ENCODE peak calls at places on chromosome 15, in six cellular contexts. R, I, H, F, W and N are unnamed samples.

GRCh38 chr15:60821462-60822061 is 342.6 kb upstream of the ICE2 start:
- DNase-seq in R (no peak), F (no peak), W (no peak), H (no peak), I (no peak), N (no peak)

GRCh38 chr15:67144609-67145306 is 79.4 kb downstream of the SMAD3 start:
- DNase-seq in I (no peak), F (no peak), W (peak; percentile 78), H (peak; percentile 96), R (no peak), N (no peak)

GRCh38 chr15:58182460-58183163 is 44.4 kb downstream of the AQP9 start:
- DNase-seq in W (peak; percentile 83), R (peak; percentile 79), F (peak; percentile 41), I (no peak), H (peak; percentile 73), N (peak; percentile 42)

GRCh38 chr15:68426149-68426548 is 5.8 kb downstream of the ITGA11 start:
- DNase-seq in F (no peak), H (no peak), R (no peak), W (no peak), I (no peak), N (no peak)

GRCh38 chr15:92906563-92907081 is 6.5 kb downstream of the CHD2 start:
- DNase-seq in R (no peak), I (no peak), F (no peak), W (no peak), H (no peak), N (no peak)

GRCh38 chr15:95669146-95669922 is 661.2 kb upstream of the NR2F2 start:
- DNase-seq in H (peak; percentile 18), W (peak; percentile 12), R (peak; percentile 25), I (no peak), F (no peak), N (no peak)

GRCh38 chr15:95174281-95174680 is 942.9 kb downstream of the MCTP2 start:
- DNase-seq in W (no peak), I (no peak), R (peak; percentile 34), F (no peak), H (peak; percentile 38), N (no peak)

GRCh38 chr15:60945196-60945595 is 283.9 kb downstream of the RORA start:
- DNase-seq in H (peak; percentile 43), I (no peak), F (peak; percentile 64), W (no peak), R (no peak), N (peak; percentile 13)

GRCh38 chr15:95563634-95564033 is 766.9 kb upstream of the NR2F2 start:
- DNase-seq in R (no peak), H (no peak), W (no peak), F (no peak), I (no peak), N (no peak)

GRCh38 chr15:40320931-40321371 is 2.5 kb upstream of the INAFM2 start:
- DNase-seq in R (peak; percentile 78), W (peak; percentile 89), F (no peak), I (no peak), H (peak; percentile 76), N (peak; percentile 41)

GRCh38 chr15:101559938-101560337 is 70.4 kb upstream of the PCSK6 start:
- DNase-seq in H (peak; percentile 3), I (no peak), F (no peak), R (no peak), W (no peak), N (no peak)

GRCh38 chr15:66701422-66702034 is 508 bp upstream of the SMAD6 start:
- DNase-seq in F (peak; percentile 64), R (peak; percentile 77), W (peak; percentile 53), H (no peak), I (no peak), N (no peak)

GRCh38 chr15:35657679-35658201 is 111.8 kb upstream of the DPH6 start:
- DNase-seq in R (peak; percentile 3), H (peak; percentile 16), W (no peak), F (no peak), I (no peak), N (no peak)

GRCh38 chr15:65952425-65953053 is 83.2 kb downstream of the RAB11A start:
- DNase-seq in F (no peak), R (peak; percentile 86), W (peak; percentile 88), H (peak; percentile 81), I (no peak), N (no peak)

GRCh38 chr15:31274496-31275330 is 51.9 kb upstream of the KLF13 start:
- DNase-seq in W (no peak), I (no peak), F (no peak), H (peak; percentile 57), R (peak; percentile 0), N (no peak)

GRCh38 chr15:76312540-76313174 is 1.4 kb upstream of the ETFA start:
- DNase-seq in F (no peak), H (no peak), R (no peak), I (no peak), W (no peak), N (no peak)

GRCh38 chr15:82944840-82945239 is 7.7 kb downstream of the HOMER2 start:
- DNase-seq in W (no peak), I (no peak), H (no peak), R (no peak), F (no peak), N (no peak)

DNA sequence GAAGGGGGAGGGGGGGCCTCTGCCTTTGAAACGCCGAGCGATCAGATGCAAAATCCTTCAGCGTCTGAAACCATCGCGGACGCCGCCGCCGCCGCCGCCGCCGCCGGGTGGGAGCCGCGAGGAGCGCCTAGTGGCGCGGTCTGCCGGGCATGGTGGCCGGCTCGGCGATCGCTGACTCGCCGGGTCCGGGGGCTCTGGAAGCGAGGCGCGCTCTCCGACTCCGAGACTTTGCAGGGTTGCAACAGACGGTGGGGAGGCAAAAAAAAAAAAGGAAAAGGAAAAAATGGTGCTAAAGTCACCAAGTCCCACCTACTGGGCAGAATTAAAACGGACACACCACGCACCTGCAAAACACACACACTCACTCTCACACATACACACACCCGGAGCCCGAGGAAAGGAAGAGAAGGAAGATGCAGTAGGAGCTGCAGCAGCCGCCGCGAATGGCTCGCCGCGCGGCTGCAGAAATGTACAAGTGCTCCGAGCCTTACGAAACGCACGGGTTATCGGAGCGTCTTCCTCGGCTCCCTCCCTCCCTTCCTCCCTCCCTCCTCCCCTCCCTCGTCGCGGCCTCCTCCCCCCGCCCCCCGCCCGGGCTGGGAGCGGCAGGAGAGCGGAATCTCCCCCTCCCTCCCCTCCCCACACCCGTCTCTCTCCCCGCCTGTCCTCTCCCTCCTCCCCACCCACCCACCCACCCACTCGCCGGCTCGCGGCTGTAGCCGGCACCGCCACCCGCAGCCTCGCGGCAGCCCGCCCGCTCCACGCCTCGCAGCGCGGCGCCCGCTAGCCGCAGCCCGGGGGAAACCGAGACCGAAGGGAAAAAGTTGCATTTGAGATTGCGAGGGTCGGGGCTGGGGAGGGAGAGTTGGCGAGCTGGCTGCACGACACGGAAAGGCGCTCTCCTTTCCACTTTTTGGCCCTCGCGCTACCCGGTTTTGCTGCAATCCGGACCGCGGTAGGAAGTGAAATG is at the start of gene NTRK3:
- DNase-seq in R (peak; percentile 76), H (peak; percentile 57), I (no peak), W (peak; percentile 78), F (no peak), N (no peak)
- H3K27ac ChIP-seq in R (no peak within 1 kb of the TSS), H (no peak within 1 kb of the TSS), I (no peak within 1 kb of the TSS), W (no peak within 1 kb of the TSS), F (no peak within 1 kb of the TSS), N (peak within 1 kb of the TSS; percentile 46)

GRCh38 chr15:51841401-51842040 is 12.1 kb downstream of the TMOD3 start:
- DNase-seq in R (no peak), W (no peak), H (no peak), F (no peak), I (no peak), N (no peak)
- H3K27ac ChIP-seq in R (no peak overlapping the region), W (no peak overlapping the region), H (no peak overlapping the region), F (no peak overlapping the region), I (no peak overlapping the region), N (no peak overlapping the region)

GRCh38 chr15:89750560-89751542 is at the start of gene MESP1:
- DNase-seq in I (peak; percentile 67), R (peak; percentile 98), H (peak; percentile 92), W (peak; percentile 97), F (peak; percentile 92), N (peak; percentile 50)
- H3K27ac ChIP-seq in I (no peak within 1 kb of the TSS), R (no peak within 1 kb of the TSS), H (no peak within 1 kb of the TSS), W (no peak within 1 kb of the TSS), F (peak within 1 kb of the TSS; percentile 29), N (peak within 1 kb of the TSS; percentile 40)

GRCh38 chr15:70715840-70716510 is 47.4 kb downstream of the UACA start:
- DNase-seq in F (no peak), I (no peak), H (no peak), W (no peak), R (no peak), N (no peak)
- H3K27ac ChIP-seq in F (no peak overlapping the region), I (no peak overlapping the region), H (peak overlapping the region; percentile 35), W (no peak overlapping the region), R (no peak overlapping the region), N (no peak overlapping the region)

DNA sequence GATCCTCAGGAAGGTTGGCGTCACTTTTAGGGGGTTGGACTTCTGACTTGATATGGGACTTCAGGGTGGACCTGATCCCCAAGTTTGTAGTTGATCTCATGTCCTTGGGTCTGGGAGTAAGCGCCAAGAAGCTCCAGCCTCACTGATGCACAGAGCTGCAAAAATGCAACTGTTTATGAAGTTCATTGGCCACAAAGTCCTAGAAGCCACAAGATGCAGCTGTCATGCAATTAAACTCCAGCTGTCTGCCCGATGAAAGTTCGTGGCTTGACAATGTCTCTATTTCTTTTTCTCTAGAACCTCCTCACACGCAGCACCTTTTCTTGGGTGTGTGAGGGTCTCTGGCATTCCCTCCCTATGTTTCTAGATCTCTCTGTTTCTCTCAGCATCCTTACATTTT is 9.2 kb upstream of the ACAN start:
- DNase-seq in W (no peak), R (no peak), H (no peak), F (no peak), I (no peak), N (no peak)
- H3K27ac ChIP-seq in W (no peak overlapping the region), R (no peak overlapping the region), H (no peak overlapping the region), F (no peak overlapping the region), I (no peak overlapping the region), N (no peak overlapping the region)

GRCh38 chr15:52466716-52467115 is 62.0 kb downstream of the MYO5A start:
- DNase-seq in H (no peak), I (no peak), F (no peak), W (no peak), R (no peak), N (no peak)
- H3K27ac ChIP-seq in H (no peak overlapping the region), I (no peak overlapping the region), F (no peak overlapping the region), W (peak overlapping the region; percentile 64), R (no peak overlapping the region), N (no peak overlapping the region)

DNA sequence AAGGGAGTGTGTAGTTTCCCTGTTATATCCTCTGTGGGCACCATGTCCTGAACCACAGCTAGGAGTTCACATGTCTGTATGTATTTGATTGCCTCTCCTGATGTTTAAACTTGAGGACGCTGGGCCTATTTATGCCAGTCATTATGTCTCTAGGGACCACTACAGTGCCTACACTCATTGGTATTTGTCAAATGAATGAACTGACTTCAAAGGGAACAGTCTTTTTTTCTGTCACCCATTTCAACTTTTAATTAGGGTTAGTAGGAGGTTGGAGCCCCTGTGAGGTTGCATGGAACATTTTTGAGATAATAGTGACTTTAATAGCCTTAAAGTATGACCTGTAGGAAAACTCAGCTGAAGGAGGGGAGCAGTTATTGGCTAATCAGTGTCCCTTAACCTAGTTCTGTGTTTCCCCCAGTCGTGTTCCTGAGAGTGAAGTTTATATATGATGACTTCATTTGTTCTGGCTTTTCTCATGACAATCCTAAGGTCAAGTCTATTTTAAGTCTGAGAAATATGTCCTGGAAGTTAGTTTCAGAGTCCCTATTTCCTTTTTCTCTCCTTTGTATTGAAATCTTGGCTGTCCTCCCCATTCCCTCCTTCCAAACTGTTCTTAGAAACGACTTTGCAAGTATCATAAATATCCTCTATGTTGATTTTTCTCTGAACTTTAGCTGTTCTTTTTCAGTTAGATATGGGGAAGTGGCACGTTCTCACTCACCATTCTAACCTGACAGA is 29.0 kb downstream of the PDE8A start:
- DNase-seq in W (no peak), I (no peak), H (peak; percentile 34), R (peak; percentile 35), F (no peak), N (no peak)
- H3K27ac ChIP-seq in W (no peak overlapping the region), I (no peak overlapping the region), H (peak overlapping the region; percentile 33), R (no peak overlapping the region), F (peak overlapping the region; percentile 63), N (peak overlapping the region; percentile 44)